ENCODE peak calls at places on chromosomes 2 and 18, in nine cellular contexts. One of them, this sample, is unnamed.

GRCh38 chr2:158586491-158586890 is 129.7 kb downstream of the PKP4 start:
- DNase-seq in dorsolateral prefrontal cortex: no peak
- DNase-seq in cardiac muscle cell: peak
- DNase-seq in GM12878: no peak
- DNase-seq in CD8-positive, alpha-beta T cell: no peak
- DNase-seq in fibroblast of the aortic adventitia: peak
- DNase-seq in breast epithelium: no peak
- DNase-seq in GM23338: no peak
- DNase-seq in coronary artery: no peak
- DNase-seq in this sample: peak

GRCh38 chr18:73980289-73980979 is 167.2 kb downstream of the FBXO15 start:
- DNase-seq in dorsolateral prefrontal cortex: no peak
- DNase-seq in cardiac muscle cell: peak
- DNase-seq in GM12878: no peak
- DNase-seq in CD8-positive, alpha-beta T cell: no peak
- DNase-seq in fibroblast of the aortic adventitia: peak
- DNase-seq in breast epithelium: no peak
- DNase-seq in GM23338: peak
- DNase-seq in coronary artery: no peak
- DNase-seq in this sample: no peak

GRCh38 chr2:105522645-105523044 is 123.8 kb upstream of the FHL2 start:
- DNase-seq in dorsolateral prefrontal cortex: no peak
- DNase-seq in cardiac muscle cell: no peak
- DNase-seq in GM12878: no peak
- DNase-seq in CD8-positive, alpha-beta T cell: no peak
- DNase-seq in fibroblast of the aortic adventitia: no peak
- DNase-seq in breast epithelium: no peak
- DNase-seq in GM23338: no peak
- DNase-seq in coronary artery: no peak
- DNase-seq in this sample: no peak

GRCh38 chr2:26737221-26737620 is 26.9 kb upstream of the SLC35F6 start:
- DNase-seq in dorsolateral prefrontal cortex: no peak
- DNase-seq in cardiac muscle cell: no peak
- DNase-seq in GM12878: no peak
- DNase-seq in CD8-positive, alpha-beta T cell: no peak
- DNase-seq in fibroblast of the aortic adventitia: no peak
- DNase-seq in breast epithelium: no peak
- DNase-seq in GM23338: no peak
- DNase-seq in coronary artery: no peak
- DNase-seq in this sample: no peak

GRCh38 chr2:2328847-2329246 is 2.2 kb downstream of the MYT1L start:
- DNase-seq in dorsolateral prefrontal cortex: no peak
- DNase-seq in cardiac muscle cell: no peak
- DNase-seq in GM12878: no peak
- DNase-seq in CD8-positive, alpha-beta T cell: no peak
- DNase-seq in fibroblast of the aortic adventitia: no peak
- DNase-seq in breast epithelium: no peak
- DNase-seq in GM23338: peak
- DNase-seq in coronary artery: no peak
- DNase-seq in this sample: no peak

GRCh38 chr18:51077217-51077616 is 47.2 kb downstream of the SMAD4 start:
- DNase-seq in dorsolateral prefrontal cortex: no peak
- DNase-seq in cardiac muscle cell: peak
- DNase-seq in GM12878: no peak
- DNase-seq in CD8-positive, alpha-beta T cell: no peak
- DNase-seq in fibroblast of the aortic adventitia: no peak
- DNase-seq in breast epithelium: no peak
- DNase-seq in GM23338: no peak
- DNase-seq in coronary artery: no peak
- DNase-seq in this sample: peak

GRCh38 chr18:50981381-50981780 is 13.5 kb downstream of the ELAC1 start:
- DNase-seq in dorsolateral prefrontal cortex: no peak
- DNase-seq in cardiac muscle cell: no peak
- DNase-seq in GM12878: no peak
- DNase-seq in CD8-positive, alpha-beta T cell: no peak
- DNase-seq in fibroblast of the aortic adventitia: no peak
- DNase-seq in breast epithelium: no peak
- DNase-seq in GM23338: no peak
- DNase-seq in coronary artery: no peak
- DNase-seq in this sample: no peak

GRCh38 chr2:96885432-96886137 is 15.7 kb upstream of the SEMA4C start:
- DNase-seq in dorsolateral prefrontal cortex: no peak
- DNase-seq in cardiac muscle cell: no peak
- DNase-seq in GM12878: no peak
- DNase-seq in CD8-positive, alpha-beta T cell: no peak
- DNase-seq in fibroblast of the aortic adventitia: no peak
- DNase-seq in breast epithelium: no peak
- DNase-seq in GM23338: no peak
- DNase-seq in coronary artery: no peak
- DNase-seq in this sample: no peak

GRCh38 chr2:11967946-11968465 is 221.6 kb downstream of the LPIN1 start:
- DNase-seq in dorsolateral prefrontal cortex: no peak
- DNase-seq in cardiac muscle cell: peak
- DNase-seq in GM12878: no peak
- DNase-seq in CD8-positive, alpha-beta T cell: no peak
- DNase-seq in fibroblast of the aortic adventitia: peak
- DNase-seq in breast epithelium: no peak
- DNase-seq in GM23338: no peak
- DNase-seq in coronary artery: no peak
- DNase-seq in this sample: peak

GRCh38 chr2:165434865-165435500 is 34.5 kb upstream of the CSRNP3 start:
- DNase-seq in dorsolateral prefrontal cortex: no peak
- DNase-seq in cardiac muscle cell: no peak
- DNase-seq in GM12878: no peak
- DNase-seq in CD8-positive, alpha-beta T cell: no peak
- DNase-seq in fibroblast of the aortic adventitia: no peak
- DNase-seq in breast epithelium: no peak
- DNase-seq in GM23338: no peak
- DNase-seq in coronary artery: no peak
- DNase-seq in this sample: no peak

GRCh38 chr2:118310878-118311442 is 222.7 kb downstream of the INSIG2 start:
- DNase-seq in dorsolateral prefrontal cortex: no peak
- DNase-seq in cardiac muscle cell: peak
- DNase-seq in GM12878: no peak
- DNase-seq in CD8-positive, alpha-beta T cell: no peak
- DNase-seq in fibroblast of the aortic adventitia: no peak
- DNase-seq in breast epithelium: no peak
- DNase-seq in GM23338: peak
- DNase-seq in coronary artery: no peak
- DNase-seq in this sample: no peak

GRCh38 chr2:83650897-83651296 is 808.2 kb downstream of the SUCLG1 start:
- DNase-seq in dorsolateral prefrontal cortex: no peak
- DNase-seq in cardiac muscle cell: peak
- DNase-seq in GM12878: no peak
- DNase-seq in CD8-positive, alpha-beta T cell: no peak
- DNase-seq in fibroblast of the aortic adventitia: peak
- DNase-seq in breast epithelium: no peak
- DNase-seq in GM23338: no peak
- DNase-seq in coronary artery: no peak
- DNase-seq in this sample: peak

GRCh38 chr2:79936715-79937114 is 367.8 kb downstream of the LRRTM1 start:
- DNase-seq in dorsolateral prefrontal cortex: no peak
- DNase-seq in cardiac muscle cell: no peak
- DNase-seq in GM12878: no peak
- DNase-seq in CD8-positive, alpha-beta T cell: no peak
- DNase-seq in fibroblast of the aortic adventitia: no peak
- DNase-seq in breast epithelium: no peak
- DNase-seq in GM23338: no peak
- DNase-seq in coronary artery: no peak
- DNase-seq in this sample: no peak

GRCh38 chr2:79938648-79939047 is 365.9 kb downstream of the LRRTM1 start:
- DNase-seq in dorsolateral prefrontal cortex: no peak
- DNase-seq in cardiac muscle cell: no peak
- DNase-seq in GM12878: no peak
- DNase-seq in CD8-positive, alpha-beta T cell: no peak
- DNase-seq in fibroblast of the aortic adventitia: no peak
- DNase-seq in breast epithelium: no peak
- DNase-seq in GM23338: no peak
- DNase-seq in coronary artery: no peak
- DNase-seq in this sample: no peak

GRCh38 chr2:79935046-79935729 is 369.4 kb downstream of the LRRTM1 start:
- DNase-seq in dorsolateral prefrontal cortex: no peak
- DNase-seq in cardiac muscle cell: no peak
- DNase-seq in GM12878: no peak
- DNase-seq in CD8-positive, alpha-beta T cell: no peak
- DNase-seq in fibroblast of the aortic adventitia: no peak
- DNase-seq in breast epithelium: no peak
- DNase-seq in GM23338: no peak
- DNase-seq in coronary artery: no peak
- DNase-seq in this sample: no peak

GRCh38 chr2:79940366-79940765 is 364.2 kb downstream of the LRRTM1 start:
- DNase-seq in dorsolateral prefrontal cortex: no peak
- DNase-seq in cardiac muscle cell: no peak
- DNase-seq in GM12878: no peak
- DNase-seq in CD8-positive, alpha-beta T cell: no peak
- DNase-seq in fibroblast of the aortic adventitia: no peak
- DNase-seq in breast epithelium: no peak
- DNase-seq in GM23338: no peak
- DNase-seq in coronary artery: no peak
- DNase-seq in this sample: no peak

GRCh38 chr2:79935771-79936657 is 368.5 kb downstream of the LRRTM1 start:
- DNase-seq in dorsolateral prefrontal cortex: peak
- DNase-seq in cardiac muscle cell: peak
- DNase-seq in GM12878: no peak
- DNase-seq in CD8-positive, alpha-beta T cell: no peak
- DNase-seq in fibroblast of the aortic adventitia: peak
- DNase-seq in breast epithelium: no peak
- DNase-seq in GM23338: peak
- DNase-seq in coronary artery: no peak
- DNase-seq in this sample: peak
- H3K4me3 ChIP-seq in dorsolateral prefrontal cortex: peak
- H3K4me3 ChIP-seq in cardiac muscle cell: peak
- H3K4me3 ChIP-seq in GM12878: no peak
- H3K4me3 ChIP-seq in CD8-positive, alpha-beta T cell: no peak
- H3K4me3 ChIP-seq in fibroblast of the aortic adventitia: no peak
- H3K4me3 ChIP-seq in breast epithelium: no peak
- H3K4me3 ChIP-seq in GM23338: peak
- H3K4me3 ChIP-seq in coronary artery: no peak
- H3K4me3 ChIP-seq in this sample: no peak

DNA sequence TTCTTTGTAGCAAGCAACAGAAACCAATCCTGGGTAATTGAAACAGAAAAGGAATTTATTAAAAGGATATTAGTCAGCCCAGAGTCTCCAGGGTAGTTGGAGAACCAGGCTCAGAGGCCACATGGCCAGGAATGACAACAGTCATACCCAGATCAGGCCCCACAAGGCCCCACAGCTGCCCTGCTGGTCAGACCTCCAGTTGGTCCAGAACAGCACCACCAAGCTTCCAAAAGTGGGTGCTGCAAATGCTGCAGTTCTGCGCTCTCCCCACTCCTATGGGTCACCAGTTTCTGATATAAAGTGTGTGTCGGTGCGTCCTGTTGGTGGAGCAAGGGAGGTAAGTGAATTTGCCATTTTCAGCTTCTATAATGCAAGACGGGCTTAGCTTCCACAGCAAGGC is 29.9 kb downstream of the KLHL29 start:
- DNase-seq in dorsolateral prefrontal cortex: no peak
- DNase-seq in cardiac muscle cell: no peak
- DNase-seq in GM12878: no peak
- DNase-seq in CD8-positive, alpha-beta T cell: no peak
- DNase-seq in fibroblast of the aortic adventitia: no peak
- DNase-seq in breast epithelium: no peak
- DNase-seq in GM23338: peak
- DNase-seq in coronary artery: no peak
- DNase-seq in this sample: no peak
- TF ChIP-seq CTCF in dorsolateral prefrontal cortex: no peak
- TF ChIP-seq CTCF in cardiac muscle cell: no peak
- TF ChIP-seq CTCF in GM12878: peak
- TF ChIP-seq CTCF in CD8-positive, alpha-beta T cell: no peak
- TF ChIP-seq CTCF in fibroblast of the aortic adventitia: peak
- TF ChIP-seq CTCF in breast epithelium: no peak
- TF ChIP-seq CTCF in GM23338: peak
- TF ChIP-seq CTCF in coronary artery: no peak
- TF ChIP-seq CTCF in this sample: peak

GRCh38 chr2:65297544-65297943 is 69.9 kb downstream of the ACTR2 start:
- DNase-seq in dorsolateral prefrontal cortex: no peak
- DNase-seq in cardiac muscle cell: no peak
- DNase-seq in GM12878: no peak
- DNase-seq in CD8-positive, alpha-beta T cell: no peak
- DNase-seq in fibroblast of the aortic adventitia: no peak
- DNase-seq in breast epithelium: no peak
- DNase-seq in GM23338: no peak
- DNase-seq in coronary artery: no peak
- DNase-seq in this sample: no peak

GRCh38 chr2:65299246-65299645 is 71.6 kb downstream of the ACTR2 start:
- DNase-seq in dorsolateral prefrontal cortex: no peak
- DNase-seq in cardiac muscle cell: no peak
- DNase-seq in GM12878: no peak
- DNase-seq in CD8-positive, alpha-beta T cell: peak
- DNase-seq in fibroblast of the aortic adventitia: peak
- DNase-seq in breast epithelium: no peak
- DNase-seq in GM23338: no peak
- DNase-seq in coronary artery: no peak
- DNase-seq in this sample: no peak

GRCh38 chr2:65298089-65298488 is 70.5 kb downstream of the ACTR2 start:
- DNase-seq in dorsolateral prefrontal cortex: no peak
- DNase-seq in cardiac muscle cell: no peak
- DNase-seq in GM12878: no peak
- DNase-seq in CD8-positive, alpha-beta T cell: no peak
- DNase-seq in fibroblast of the aortic adventitia: no peak
- DNase-seq in breast epithelium: no peak
- DNase-seq in GM23338: no peak
- DNase-seq in coronary artery: no peak
- DNase-seq in this sample: no peak

GRCh38 chr2:65300772-65301711 is 73.4 kb downstream of the ACTR2 start:
- DNase-seq in dorsolateral prefrontal cortex: peak
- DNase-seq in cardiac muscle cell: peak
- DNase-seq in GM12878: peak
- DNase-seq in CD8-positive, alpha-beta T cell: peak
- DNase-seq in fibroblast of the aortic adventitia: peak
- DNase-seq in breast epithelium: no peak
- DNase-seq in GM23338: peak
- DNase-seq in coronary artery: peak
- DNase-seq in this sample: peak

GRCh38 chr2:65300134-65300771 is 72.6 kb downstream of the ACTR2 start:
- DNase-seq in dorsolateral prefrontal cortex: peak
- DNase-seq in cardiac muscle cell: peak
- DNase-seq in GM12878: no peak
- DNase-seq in CD8-positive, alpha-beta T cell: no peak
- DNase-seq in fibroblast of the aortic adventitia: peak
- DNase-seq in breast epithelium: peak
- DNase-seq in GM23338: no peak
- DNase-seq in coronary artery: peak
- DNase-seq in this sample: no peak
- H3K4me3 ChIP-seq in dorsolateral prefrontal cortex: peak
- H3K4me3 ChIP-seq in cardiac muscle cell: no peak
- H3K4me3 ChIP-seq in GM12878: no peak
- H3K4me3 ChIP-seq in CD8-positive, alpha-beta T cell: no peak
- H3K4me3 ChIP-seq in fibroblast of the aortic adventitia: peak
- H3K4me3 ChIP-seq in breast epithelium: no peak
- H3K4me3 ChIP-seq in GM23338: no peak
- H3K4me3 ChIP-seq in coronary artery: peak
- H3K4me3 ChIP-seq in this sample: no peak

DNA sequence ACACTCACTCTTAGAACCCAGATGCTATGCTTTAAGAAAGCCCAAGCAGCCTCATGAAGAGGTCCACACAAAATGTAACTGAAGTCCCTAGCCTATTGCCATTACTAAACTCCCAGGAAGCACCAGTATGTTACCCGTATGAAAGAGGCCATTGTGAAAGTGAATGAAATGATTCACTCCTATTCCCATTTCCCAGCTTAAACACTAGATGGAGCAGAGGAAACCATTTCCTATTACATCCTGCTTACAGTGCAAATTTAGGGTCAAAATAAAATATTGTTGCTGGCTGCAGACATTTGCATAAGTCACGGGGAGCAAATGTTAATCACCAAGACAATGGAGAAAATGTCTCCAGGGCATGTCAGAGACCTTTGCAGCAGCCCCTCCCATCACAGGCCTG is 989.7 kb upstream of the CRIM1 start:
- DNase-seq in dorsolateral prefrontal cortex: no peak
- DNase-seq in cardiac muscle cell: no peak
- DNase-seq in GM12878: no peak
- DNase-seq in CD8-positive, alpha-beta T cell: no peak
- DNase-seq in fibroblast of the aortic adventitia: no peak
- DNase-seq in breast epithelium: no peak
- DNase-seq in GM23338: no peak
- DNase-seq in coronary artery: no peak
- DNase-seq in this sample: no peak
- TF ChIP-seq CTCF in dorsolateral prefrontal cortex: no peak
- TF ChIP-seq CTCF in cardiac muscle cell: no peak
- TF ChIP-seq CTCF in GM12878: no peak
- TF ChIP-seq CTCF in CD8-positive, alpha-beta T cell: no peak
- TF ChIP-seq CTCF in fibroblast of the aortic adventitia: no peak
- TF ChIP-seq CTCF in breast epithelium: no peak
- TF ChIP-seq CTCF in GM23338: peak
- TF ChIP-seq CTCF in coronary artery: no peak
- TF ChIP-seq CTCF in this sample: no peak